ENCODE peak calls at places on chromosomes 11 and 22, in eight cellular contexts. G, T, R, W, O, Q, X and P are unnamed samples.

GRCh38 chr11:14054708-14055107 is 92.2 kb downstream of the SPON1 start:
- DNase-seq in G (no peak), T (no peak), R (no peak), W (no peak), O (no peak), Q (peak), X (no peak), P (peak)

GRCh38 chr22:39959640-39960447 is at the start of gene TMA7B:
- DNase-seq in G (peak), T (peak), R (no peak), W (peak), O (no peak), Q (no peak), X (peak), P (peak)

GRCh38 chr11:123475478-123475877 is 45.4 kb downstream of the GRAMD1B start:
- DNase-seq in G (peak), T (peak), R (no peak), W (no peak), O (no peak), Q (no peak), X (no peak), P (no peak)

GRCh38 chr11:12864316-12865156 is 144.6 kb upstream of the RASSF10 start:
- DNase-seq in G (peak), T (peak), R (no peak), W (peak), O (no peak), Q (no peak), X (no peak), P (peak)

GRCh38 chr11:69636512-69636866 is 4.5 kb upstream of the CCND1 start:
- DNase-seq in G (peak), T (peak), R (no peak), W (no peak), O (no peak), Q (no peak), X (no peak), P (peak)

GRCh38 chr22:26416670-26417270 is 12.3 kb upstream of the ASPHD2 start:
- DNase-seq in G (peak), T (peak), R (no peak), W (peak), O (no peak), Q (no peak), X (no peak), P (peak)

GRCh38 chr11:74100231-74100630 is 70.6 kb downstream of the C2CD3 start:
- DNase-seq in G (no peak), T (no peak), R (no peak), W (no peak), O (no peak), Q (no peak), X (no peak), P (no peak)

GRCh38 chr22:40498454-40499186 is 128.2 kb downstream of the SGSM3 start:
- DNase-seq in G (peak), T (peak), R (no peak), W (peak), O (no peak), Q (no peak), X (no peak), P (peak)

GRCh38 chr11:75214411-75214821 is 26.2 kb upstream of the TPBGL start:
- DNase-seq in G (peak), T (peak), R (peak), W (peak), O (peak), Q (peak), X (peak), P (peak)

GRCh38 chr11:1060410-1060809 is 14.3 kb upstream of the MUC2 start:
- DNase-seq in G (no peak), T (no peak), R (no peak), W (no peak), O (no peak), Q (peak), X (no peak), P (no peak)

GRCh38 chr22:22141771-22142591 is 102.6 kb upstream of the VPREB1 start:
- DNase-seq in G (peak), T (no peak), R (no peak), W (no peak), O (no peak), Q (no peak), X (no peak), P (peak)

GRCh38 chr11:88626216-88626615 is 288.7 kb upstream of the CTSC start:
- DNase-seq in G (no peak), T (peak), R (no peak), W (no peak), O (no peak), Q (no peak), X (no peak), P (no peak)

GRCh38 chr11:50298182-50298988 is 265.7 kb downstream of the OR4C45 start:
- DNase-seq in G (no peak), T (peak), R (no peak), W (no peak), O (no peak), Q (no peak), X (no peak), P (no peak)

GRCh38 chr22:37803636-37804371 is 3.9 kb upstream of the GCAT start:
- DNase-seq in G (no peak), T (no peak), R (no peak), W (no peak), O (no peak), Q (no peak), X (no peak), P (no peak)

GRCh38 chr11:66011785-66012303 is at the start of gene CST6:
- DNase-seq in G (no peak), T (no peak), R (no peak), W (no peak), O (no peak), Q (no peak), X (no peak), P (no peak)